ENCODE peak calls at places on chromosomes 13 and 19, in seven cellular contexts. G, H, I, U, K, M and J are unnamed samples.

GRCh38 chr19:38993271-38993670 is 17.7 kb upstream of the FBXO17 start:
- DNase-seq in G (no peak), U (no peak), M (no peak), H (peak; percentile 62), K (no peak), I (no peak), J (peak; percentile 34)

GRCh38 chr19:39407644-39408391 is 1.2 kb downstream of the ZFP36 start:
- DNase-seq in H (no peak), G (peak; percentile 76), K (no peak), U (peak; percentile 64), I (peak; percentile 50), M (peak; percentile 54), J (peak; percentile 71)

GRCh38 chr13:98677398-98677797 is 75.1 kb downstream of the SLC15A1 start:
- DNase-seq in I (no peak), M (no peak), G (no peak), K (no peak), U (no peak), H (no peak), J (no peak)

GRCh38 chr19:5060591-5061339 is 91.9 kb downstream of the KDM4B start:
- DNase-seq in K (no peak), M (no peak), H (no peak), U (no peak), G (no peak), I (no peak), J (peak; percentile 55)

GRCh38 chr13:37716395-37716794 is 117.8 kb upstream of the POSTN start:
- DNase-seq in K (no peak), I (no peak), H (peak; percentile 70), M (no peak), G (no peak), U (no peak), J (no peak)

GRCh38 chr19:6249296-6249695 is 30.5 kb downstream of the MLLT1 start:
- DNase-seq in K (no peak), G (no peak), U (no peak), I (no peak), H (no peak), M (no peak), J (no peak)

GRCh38 chr13:27442071-27442647 is 8.2 kb downstream of the MTIF3 start:
- DNase-seq in I (no peak), M (no peak), K (no peak), U (no peak), H (no peak), G (no peak), J (no peak)

GRCh38 chr13:38905861-38906260 is 84.8 kb downstream of the STOML3 start:
- DNase-seq in H (no peak), M (no peak), I (no peak), U (no peak), G (no peak), K (no peak), J (no peak)

GRCh38 chr13:76929320-76929719 is 19.0 kb upstream of the ACOD1 start:
- DNase-seq in K (no peak), U (no peak), M (no peak), I (no peak), G (no peak), H (no peak), J (no peak)

GRCh38 chr13:110274687-110275086 is 32.3 kb downstream of the COL4A1 start:
- DNase-seq in K (no peak), H (no peak), M (peak; percentile 8), U (no peak), I (no peak), G (no peak), J (peak; percentile 67)

GRCh38 chr13:108274718-108275117 is 5.2 kb downstream of the TNFSF13B start:
- DNase-seq in I (no peak), M (no peak), K (no peak), U (no peak), H (no peak), G (no peak), J (no peak)

GRCh38 chr13:60433505-60433904 is 36.5 kb downstream of the TDRD3 start:
- DNase-seq in I (no peak), U (no peak), M (no peak), K (no peak), G (no peak), H (peak; percentile 39), J (no peak)

GRCh38 chr13:99464441-99464949 is 36.8 kb upstream of the TM9SF2 start:
- DNase-seq in U (no peak), I (no peak), K (no peak), G (no peak), H (no peak), M (no peak), J (no peak)

GRCh38 chr13:35530147-35530546 is 53.7 kb upstream of the MAB21L1 start:
- DNase-seq in H (no peak), G (no peak), M (no peak), K (no peak), I (peak; percentile 45), U (no peak), J (no peak)

GRCh38 chr13:112747256-112747655 is 57.4 kb downstream of the ATP11A start:
- DNase-seq in I (no peak), K (no peak), U (no peak), M (no peak), H (peak; percentile 39), G (no peak), J (no peak)

GRCh38 chr13:91142572-91142971 is 204.9 kb upstream of the MIR17HG start:
- DNase-seq in K (no peak), U (no peak), M (no peak), G (no peak), I (no peak), H (no peak), J (no peak)

GRCh38 chr13:111488466-111489132 is 168.2 kb downstream of the TEX29 start:
- DNase-seq in I (no peak), H (no peak), U (peak; percentile 1), G (no peak), M (no peak), K (no peak), J (no peak)

GRCh38 chr19:10612515-10613119 is 12.7 kb upstream of the SLC44A2 start:
- DNase-seq in H (no peak), G (no peak), M (peak; percentile 96), U (peak; percentile 34), K (peak; percentile 36), I (peak; percentile 92), J (peak; percentile 88)

GRCh38 chr19:38210458-38210987 is 13.5 kb downstream of the DPF1 start:
- DNase-seq in H (no peak), I (peak; percentile 83), U (peak; percentile 77), K (no peak), G (peak; percentile 22), M (no peak), J (no peak)

GRCh38 chr13:109787135-109787954 is 962 bp upstream of the IRS2 start:
- DNase-seq in I (peak; percentile 55), K (no peak), G (peak; percentile 56), H (peak; percentile 25), U (peak; percentile 43), M (peak; percentile 47), J (peak; percentile 42)

GRCh38 chr19:21584532-21584931 is 79.1 kb downstream of the ZNF429 start:
- DNase-seq in U (no peak), K (no peak), H (no peak), I (no peak), G (no peak), M (no peak), J (no peak)

GRCh38 chr19:16366433-16367268 is 42.0 kb downstream of the KLF2 start:
- DNase-seq in K (no peak), U (no peak), H (no peak), M (no peak), I (no peak), G (no peak), J (no peak)
- H3K4me3 ChIP-seq in K (no peak overlapping the region), U (no peak overlapping the region), H (no peak overlapping the region), M (no peak overlapping the region), I (no peak overlapping the region), G (no peak overlapping the region), J (no peak overlapping the region)

GRCh38 chr13:79503473-79504017 is 22.6 kb downstream of the NDFIP2 start:
- DNase-seq in M (no peak), H (no peak), G (no peak), K (no peak), I (no peak), U (no peak), J (no peak)
- TF ChIP-seq POLR2A in M (no peak), H (no peak), G (no peak), K (no peak), I (no peak), U (no peak), J (no peak)

DNA sequence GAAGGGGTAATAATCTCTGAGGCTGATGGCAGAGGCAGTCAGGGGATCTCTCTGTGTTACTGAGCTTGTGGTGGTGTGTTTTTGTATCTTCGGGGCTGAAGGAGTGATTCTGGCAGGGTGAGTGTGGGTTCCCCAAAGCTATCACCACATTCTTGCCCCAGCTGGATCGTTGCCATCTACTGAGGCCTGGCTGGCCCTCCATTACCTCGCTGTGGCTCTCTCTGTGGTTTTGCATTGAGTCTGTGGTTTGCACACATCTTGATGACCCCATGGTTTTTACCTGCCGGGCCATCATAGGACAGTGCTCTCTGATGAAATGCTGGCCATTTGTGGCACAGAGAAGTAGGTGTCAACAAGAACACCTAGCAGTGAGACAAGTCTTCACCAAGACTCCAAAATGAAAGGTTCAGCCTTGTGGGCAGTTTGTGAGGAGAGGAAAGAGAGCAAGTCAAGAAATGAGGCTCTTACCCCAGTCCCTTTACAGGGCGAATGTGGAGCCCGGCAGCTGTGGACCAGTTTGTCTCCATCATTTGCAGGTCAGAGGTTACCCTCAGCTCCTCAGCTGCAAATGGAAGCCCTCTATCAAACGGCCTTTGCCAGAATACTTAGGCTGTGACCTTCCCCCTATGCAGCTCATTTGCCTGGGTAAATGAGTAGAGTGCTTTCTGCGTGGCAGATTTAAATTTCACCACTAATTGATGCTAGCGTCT is 69.0 kb upstream of the NPAS1 start:
- DNase-seq in K (no peak), U (no peak), G (no peak), M (no peak), H (no peak), I (no peak), J (no peak)
- H3K4me3 ChIP-seq in K (no peak overlapping the region), U (no peak overlapping the region), G (no peak overlapping the region), M (no peak overlapping the region), H (no peak overlapping the region), I (no peak overlapping the region), J (no peak overlapping the region)

GRCh38 chr19:18007939-18008673 is at the start of gene ARRDC2:
- DNase-seq in M (peak; percentile 87), H (peak; percentile 92), I (peak; percentile 96), G (peak; percentile 92), U (peak; percentile 88), K (peak; percentile 92), J (peak; percentile 98)
- TF ChIP-seq POLR2A in M (peak; percentile 32), H (peak; percentile 63), I (peak; percentile 77), G (no peak), U (peak; percentile 72), K (peak; percentile 61), J (no peak)